ENCODE peak calls at places on chromosome 3, in four cellular contexts. D is esophagus muscularis mucosa, U is WERI-Rb-1, X is astrocyte of the spinal cord. Y is an unnamed sample.

GRCh38 chr3:126300001-126300760 is 57.0 kb downstream of the KLF15 start:
- DNase-seq in D (peak), U (no peak), X (no peak), Y (no peak)

GRCh38 chr3:127534564-127534963 is 56.0 kb downstream of the TPRA1 start:
- DNase-seq in D (no peak), U (no peak), X (no peak), Y (no peak)

GRCh38 chr3:43632986-43633385 is 11.2 kb upstream of the ANO10 start:
- DNase-seq in D (no peak), U (no peak), X (no peak), Y (no peak)

GRCh38 chr3:35664460-35664919 is 25.2 kb downstream of the ARPP21 start:
- DNase-seq in D (no peak), U (peak), X (peak), Y (peak)

GRCh38 chr3:165390171-165390570 is 194.0 kb upstream of the SLITRK3 start:
- DNase-seq in D (no peak), U (no peak), X (no peak), Y (no peak)

GRCh38 chr3:137988152-137988551 is 21.8 kb upstream of the CLDN18 start:
- DNase-seq in D (no peak), U (no peak), X (no peak), Y (no peak)

GRCh38 chr3:106765342-106765741 is 611.9 kb upstream of the CCDC54 start:
- DNase-seq in D (no peak), U (no peak), X (peak), Y (peak)

GRCh38 chr3:10517616-10518015 is 12.2 kb upstream of the ATP2B2 start:
- DNase-seq in D (no peak), U (peak), X (no peak), Y (no peak)

GRCh38 chr3:100761211-100761921 is 52.1 kb downstream of the TFG start:
- DNase-seq in D (no peak), U (peak), X (no peak), Y (no peak)

GRCh38 chr3:50195501-50196252 is 4.3 kb downstream of the GNAT1 start:
- DNase-seq in D (no peak), U (no peak), X (no peak), Y (peak)

GRCh38 chr3:176296066-176296597 is 901.1 kb downstream of the TBL1XR1 start:
- DNase-seq in D (no peak), U (no peak), X (no peak), Y (no peak)

GRCh38 chr3:101849714-101850326 is 506 bp downstream of the NFKBIZ start:
- DNase-seq in D (no peak), U (peak), X (no peak), Y (peak)

GRCh38 chr3:121956363-121956762 is 62.2 kb downstream of the SLC15A2 start:
- DNase-seq in D (no peak), U (no peak), X (no peak), Y (no peak)

DNA sequence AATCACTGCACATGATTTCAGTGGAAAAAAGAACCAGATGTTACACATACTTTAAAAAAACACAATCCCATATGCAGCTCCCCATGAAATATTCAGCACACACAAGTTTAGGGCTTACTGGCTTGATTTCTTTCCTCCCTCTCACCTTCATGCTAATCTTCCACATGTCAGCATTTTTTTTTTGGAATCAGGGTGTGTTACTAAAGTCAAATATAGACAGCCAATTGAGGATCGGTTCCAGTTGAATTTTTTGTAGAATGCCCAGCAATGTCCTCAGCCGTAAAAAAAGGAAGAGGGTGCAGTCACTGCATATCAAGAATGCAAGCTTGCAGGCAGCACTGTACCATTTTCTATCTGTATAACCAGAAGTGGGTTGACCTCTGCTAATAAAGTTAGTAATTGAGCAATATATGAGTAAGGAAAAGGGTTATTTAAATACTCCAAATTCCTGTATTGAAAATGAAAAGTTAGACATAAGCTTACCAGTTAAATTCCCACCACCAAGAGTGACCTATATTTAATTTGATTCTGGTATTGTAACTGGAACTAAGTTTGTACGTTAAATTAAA is 51.4 kb upstream of the CHMP2B start:
- DNase-seq in D (no peak), U (no peak), X (no peak), Y (no peak)
- H3K4me3 ChIP-seq in D (no peak), U (no peak), X (no peak), Y (no peak)

GRCh38 chr3:160225181-160226025 is at the start of gene C3orf80:
- DNase-seq in D (no peak), U (peak), X (no peak), Y (peak)
- TF ChIP-seq CTCF in D (no peak), U (peak), X (no peak), Y (no peak)

GRCh38 chr3:146524961-146525360 is 19.4 kb downstream of the PLSCR1 start:
- DNase-seq in D (no peak), U (no peak), X (no peak), Y (no peak)

GRCh38 chr3:146528954-146529353 is 15.5 kb downstream of the PLSCR1 start:
- DNase-seq in D (no peak), U (no peak), X (peak), Y (no peak)

GRCh38 chr3:146532406-146532805 is 12.0 kb downstream of the PLSCR1 start:
- DNase-seq in D (no peak), U (no peak), X (no peak), Y (no peak)

GRCh38 chr3:146530609-146531008 is 13.8 kb downstream of the PLSCR1 start:
- DNase-seq in D (no peak), U (no peak), X (no peak), Y (no peak)
- H3K4me3 ChIP-seq in D (no peak), U (no peak), X (no peak), Y (no peak)

GRCh38 chr3:150577854-150578253 is 25.3 kb upstream of the SELENOT start:
- DNase-seq in D (no peak), U (no peak), X (no peak), Y (peak)
- TF ChIP-seq CTCF in D (no peak), U (no peak), X (peak), Y (no peak)

GRCh38 chr3:141740349-141740748 is 2.3 kb downstream of the RNF7 start:
- DNase-seq in D (no peak), U (no peak), X (no peak), Y (no peak)

GRCh38 chr3:141737828-141738635 is at the start of gene RNF7:
- DNase-seq in D (peak), U (peak), X (peak), Y (peak)

GRCh38 chr3:141737108-141737507 is 990 bp upstream of the RNF7 start:
- DNase-seq in D (no peak), U (no peak), X (no peak), Y (no peak)

GRCh38 chr3:141738636-141739363 is 702 bp downstream of the RNF7 start:
- DNase-seq in D (no peak), U (peak), X (peak), Y (peak)

GRCh38 chr3:141739731-141740130 is 1.6 kb downstream of the RNF7 start:
- DNase-seq in D (no peak), U (no peak), X (no peak), Y (no peak)
- H3K4me3 ChIP-seq in D (peak), U (no peak), X (peak), Y (peak)

DNA sequence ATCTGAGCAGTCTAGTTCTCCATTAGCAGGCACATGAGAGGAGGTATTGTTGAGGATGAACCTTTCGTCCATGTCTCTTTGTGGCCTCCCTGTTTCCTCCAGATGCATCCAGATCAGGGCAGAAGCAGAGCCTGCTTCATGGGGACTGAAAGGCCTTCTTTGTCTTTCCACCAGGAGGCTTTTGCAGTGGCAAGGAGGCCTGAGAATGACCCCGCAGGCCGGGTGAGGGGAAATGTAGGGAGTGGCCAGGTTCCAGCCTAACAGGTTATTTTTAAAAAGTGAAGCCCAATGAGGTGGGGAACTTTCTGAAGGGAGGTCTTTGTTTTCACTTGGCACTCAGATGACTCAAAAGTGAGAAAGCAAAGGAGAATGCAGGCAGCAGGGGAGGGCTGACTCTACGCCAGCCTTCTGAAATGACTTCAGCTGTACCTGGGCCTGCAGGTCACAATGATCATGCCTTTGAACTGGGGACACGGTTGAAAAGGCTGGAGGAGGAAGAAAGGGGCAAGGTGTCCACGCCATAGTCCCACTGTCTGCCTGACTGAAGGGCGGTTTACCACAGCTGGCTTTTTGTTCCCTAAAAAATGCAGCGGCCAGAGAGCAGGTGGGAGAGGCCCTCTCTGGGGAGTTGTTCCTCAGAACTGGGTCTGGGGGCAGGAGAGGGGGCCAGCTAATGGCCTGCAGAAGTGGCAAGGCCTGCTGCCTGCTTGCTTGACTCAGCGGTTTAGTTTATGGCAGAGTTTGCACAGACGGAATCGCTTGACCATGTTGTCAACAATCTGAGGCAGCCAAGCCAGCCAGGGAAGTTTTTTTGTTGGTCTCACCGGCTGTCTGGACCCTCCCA is 28.7 kb downstream of the CMTM7 start:
- DNase-seq in D (no peak), U (no peak), X (peak), Y (peak)
- TF ChIP-seq CTCF in D (no peak), U (no peak), X (peak), Y (peak)

DNA sequence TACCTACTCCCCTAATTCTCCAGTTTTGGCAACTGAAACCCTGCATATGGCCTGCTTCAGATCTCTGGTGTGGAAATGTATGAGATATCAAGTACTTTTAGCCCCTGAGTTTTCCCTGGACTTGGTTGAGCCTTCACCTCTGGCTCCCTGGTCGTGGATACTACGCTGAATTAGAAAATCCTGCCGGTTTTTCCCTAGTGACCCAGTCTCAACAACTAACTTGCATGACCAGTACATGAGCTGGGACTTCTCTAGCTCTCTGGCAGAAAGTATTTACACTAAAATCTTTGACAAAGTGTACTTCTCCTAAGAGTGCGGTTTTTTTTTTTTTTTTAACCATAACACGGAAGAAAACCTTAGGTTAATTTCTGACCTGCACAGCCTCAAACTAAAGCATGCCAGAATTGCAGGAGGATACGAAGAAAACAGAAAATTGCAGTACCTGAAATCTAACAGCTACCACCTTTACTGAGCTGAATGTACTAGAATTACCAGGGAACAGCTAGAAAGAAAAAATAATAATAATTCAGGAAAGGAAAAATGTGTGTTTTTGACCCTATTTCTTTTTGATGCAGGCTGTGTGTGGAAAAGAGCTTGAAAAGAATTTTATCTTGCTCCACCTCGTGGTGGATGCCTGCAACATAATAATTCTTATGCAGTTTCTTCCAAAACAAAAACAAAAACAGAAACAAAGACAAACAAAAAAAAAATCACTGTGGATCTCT is 165.6 kb downstream of the GMNC start:
- DNase-seq in D (no peak), U (no peak), X (peak), Y (peak)
- H3K4me3 ChIP-seq in D (no peak), U (no peak), X (no peak), Y (no peak)

GRCh38 chr3:52481819-52482521 is 13.2 kb upstream of the STAB1 start:
- DNase-seq in D (no peak), U (peak), X (no peak), Y (peak)
- TF ChIP-seq CTCF in D (peak), U (peak), X (peak), Y (peak)

GRCh38 chr3:18510947-18511346 is 85.8 kb upstream of the SATB1 start:
- DNase-seq in D (no peak), U (no peak), X (no peak), Y (no peak)
- H3K4me3 ChIP-seq in D (no peak), U (no peak), X (no peak), Y (no peak)

Y was measured in cardiac fibroblast.